ENCODE peak calls at places on chromosomes 16 and 17, in four cellular contexts. One of them, this sample, is unnamed.

GRCh38 chr17:40339068-40339699 is 25.4 kb downstream of the GJD3 start:
- DNase-seq in psoas muscle: peak
- DNase-seq in astrocyte of the cerebellum: no peak
- DNase-seq in lower leg skin: no peak
- DNase-seq in this sample: no peak

GRCh38 chr17:15341385-15341849 is at the start of gene TEKT3:
- DNase-seq in psoas muscle: peak
- DNase-seq in astrocyte of the cerebellum: peak
- DNase-seq in lower leg skin: peak
- DNase-seq in this sample: peak

GRCh38 chr17:71681427-71682173 is 439.2 kb upstream of the SOX9 start:
- DNase-seq in psoas muscle: no peak
- DNase-seq in astrocyte of the cerebellum: no peak
- DNase-seq in lower leg skin: no peak
- DNase-seq in this sample: no peak

GRCh38 chr16:52597772-52598483 is 51.0 kb upstream of the TOX3 start:
- DNase-seq in psoas muscle: no peak
- DNase-seq in astrocyte of the cerebellum: no peak
- DNase-seq in lower leg skin: no peak
- DNase-seq in this sample: no peak

GRCh38 chr16:4377573-4378146 is 6.0 kb downstream of the VASN start:
- DNase-seq in psoas muscle: no peak
- DNase-seq in astrocyte of the cerebellum: no peak
- DNase-seq in lower leg skin: no peak
- DNase-seq in this sample: no peak

GRCh38 chr16:85430523-85431381 is 182.4 kb upstream of the GSE1 start:
- DNase-seq in psoas muscle: peak
- DNase-seq in astrocyte of the cerebellum: no peak
- DNase-seq in lower leg skin: no peak
- DNase-seq in this sample: no peak

GRCh38 chr16:79132745-79133144 is 467.8 kb downstream of the MAF start:
- DNase-seq in psoas muscle: no peak
- DNase-seq in astrocyte of the cerebellum: no peak
- DNase-seq in lower leg skin: no peak
- DNase-seq in this sample: no peak

GRCh38 chr17:17467720-17468119 is 9.1 kb upstream of the MED9 start:
- DNase-seq in psoas muscle: no peak
- DNase-seq in astrocyte of the cerebellum: no peak
- DNase-seq in lower leg skin: no peak
- DNase-seq in this sample: no peak

GRCh38 chr17:30323262-30323894 is 10.5 kb downstream of the TMIGD1 start:
- DNase-seq in psoas muscle: no peak
- DNase-seq in astrocyte of the cerebellum: peak
- DNase-seq in lower leg skin: no peak
- DNase-seq in this sample: no peak

GRCh38 chr17:62751350-62751691 is 56.8 kb downstream of the MARCHF10 start:
- DNase-seq in psoas muscle: no peak
- DNase-seq in astrocyte of the cerebellum: no peak
- DNase-seq in lower leg skin: no peak
- DNase-seq in this sample: no peak

GRCh38 chr16:83494459-83494858 is 313.3 kb upstream of the HSBP1 start:
- DNase-seq in psoas muscle: no peak
- DNase-seq in astrocyte of the cerebellum: no peak
- DNase-seq in lower leg skin: no peak
- DNase-seq in this sample: no peak

GRCh38 chr17:41500131-41500911 is 5.1 kb downstream of the KRT13 start:
- DNase-seq in psoas muscle: no peak
- DNase-seq in astrocyte of the cerebellum: no peak
- DNase-seq in lower leg skin: no peak
- DNase-seq in this sample: no peak

GRCh38 chr17:79482719-79483118 is 128.1 kb downstream of the RBFOX3 start:
- DNase-seq in psoas muscle: no peak
- DNase-seq in astrocyte of the cerebellum: no peak
- DNase-seq in lower leg skin: no peak
- DNase-seq in this sample: no peak

GRCh38 chr17:15048381-15048780 is 216.7 kb downstream of the PMP22 start:
- DNase-seq in psoas muscle: no peak
- DNase-seq in astrocyte of the cerebellum: no peak
- DNase-seq in lower leg skin: no peak
- DNase-seq in this sample: no peak

GRCh38 chr17:1145311-1145986 is 34.3 kb downstream of the ABR start:
- DNase-seq in psoas muscle: no peak
- DNase-seq in astrocyte of the cerebellum: no peak
- DNase-seq in lower leg skin: no peak
- DNase-seq in this sample: no peak

GRCh38 chr16:14289692-14290340 is 218.7 kb downstream of the MRTFB start:
- DNase-seq in psoas muscle: no peak
- DNase-seq in astrocyte of the cerebellum: no peak
- DNase-seq in lower leg skin: no peak
- DNase-seq in this sample: no peak
- TF ChIP-seq CTCF in psoas muscle: peak
- TF ChIP-seq CTCF in astrocyte of the cerebellum: peak
- TF ChIP-seq CTCF in lower leg skin: no peak
- TF ChIP-seq CTCF in this sample: peak

GRCh38 chr16:10749680-10750035 is 6.0 kb downstream of the NUBP1 start:
- DNase-seq in psoas muscle: no peak
- DNase-seq in astrocyte of the cerebellum: no peak
- DNase-seq in lower leg skin: no peak
- DNase-seq in this sample: no peak
- H3K4me3 ChIP-seq in psoas muscle: no peak
- H3K4me3 ChIP-seq in astrocyte of the cerebellum: no peak
- H3K4me3 ChIP-seq in lower leg skin: no peak
- H3K4me3 ChIP-seq in this sample: no peak

DNA sequence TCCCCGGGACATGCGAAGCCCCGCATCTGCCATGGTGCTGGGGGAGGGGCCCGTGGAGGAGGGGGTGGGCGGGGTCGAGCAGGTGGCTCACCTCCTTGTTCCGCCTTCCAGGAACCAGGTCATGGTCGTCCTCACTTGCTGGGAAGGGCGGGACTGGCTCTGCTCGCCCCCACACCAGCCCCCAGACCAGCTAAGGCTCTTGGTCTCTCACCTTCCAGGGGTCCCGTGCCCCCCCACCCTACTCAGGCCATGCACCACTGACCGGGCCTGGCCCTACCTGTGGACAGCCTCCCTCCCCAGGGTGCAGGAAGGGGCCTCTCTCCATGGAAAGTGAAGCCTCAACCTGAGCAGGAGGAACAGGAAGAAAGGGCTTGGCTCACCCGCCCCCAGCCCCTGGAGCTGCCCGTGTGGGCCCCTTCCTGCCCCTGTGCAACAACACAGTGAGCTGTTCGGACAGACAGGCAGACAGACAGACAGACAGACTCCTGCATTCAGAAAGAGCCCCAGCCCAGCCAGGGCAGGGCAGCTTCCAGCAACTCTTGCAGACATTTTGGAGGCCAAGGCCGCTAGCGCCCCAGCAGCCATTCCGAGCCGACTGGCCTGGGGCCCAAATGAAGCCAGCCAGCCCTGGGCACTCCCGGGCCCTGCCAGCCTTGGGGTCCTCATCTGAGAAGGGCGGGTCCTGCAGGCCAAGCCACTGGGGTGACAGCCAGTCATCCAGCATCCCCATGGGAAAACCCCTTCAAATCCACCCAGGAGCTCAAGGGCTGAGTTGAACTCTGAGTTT is 8.1 kb upstream of the KREMEN2 start:
- DNase-seq in psoas muscle: no peak
- DNase-seq in astrocyte of the cerebellum: no peak
- DNase-seq in lower leg skin: no peak
- DNase-seq in this sample: no peak
- TF ChIP-seq CTCF in psoas muscle: no peak
- TF ChIP-seq CTCF in astrocyte of the cerebellum: no peak
- TF ChIP-seq CTCF in lower leg skin: no peak
- TF ChIP-seq CTCF in this sample: no peak

GRCh38 chr16:11204513-11205047 is 51.4 kb downstream of the SOCS1 start:
- DNase-seq in psoas muscle: no peak
- DNase-seq in astrocyte of the cerebellum: no peak
- DNase-seq in lower leg skin: no peak
- DNase-seq in this sample: no peak
- H3K4me3 ChIP-seq in psoas muscle: no peak
- H3K4me3 ChIP-seq in astrocyte of the cerebellum: no peak
- H3K4me3 ChIP-seq in lower leg skin: no peak
- H3K4me3 ChIP-seq in this sample: no peak

DNA sequence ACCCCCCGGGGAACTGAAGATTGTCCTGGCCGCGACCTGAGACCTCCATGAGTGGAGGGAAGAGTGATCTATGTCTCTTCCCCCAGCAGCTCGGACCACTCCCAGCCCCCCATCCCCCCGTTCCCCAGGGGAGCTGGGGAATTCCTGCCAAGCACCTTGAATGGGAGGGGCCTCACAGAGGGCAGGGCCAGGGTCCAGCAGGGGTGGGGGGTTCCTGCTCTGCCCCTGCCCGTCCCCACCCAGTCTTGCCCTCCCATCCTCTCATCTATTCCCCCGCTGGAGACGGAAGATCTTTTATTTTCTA is 9.4 kb downstream of the TUFM start:
- DNase-seq in psoas muscle: no peak
- DNase-seq in astrocyte of the cerebellum: no peak
- DNase-seq in lower leg skin: no peak
- DNase-seq in this sample: no peak
- TF ChIP-seq CTCF in psoas muscle: no peak
- TF ChIP-seq CTCF in astrocyte of the cerebellum: no peak
- TF ChIP-seq CTCF in lower leg skin: no peak
- TF ChIP-seq CTCF in this sample: no peak

GRCh38 chr17:82703036-82703745 is 4.7 kb upstream of the RAB40B start:
- DNase-seq in psoas muscle: no peak
- DNase-seq in astrocyte of the cerebellum: no peak
- DNase-seq in lower leg skin: no peak
- DNase-seq in this sample: no peak
- H3K4me3 ChIP-seq in psoas muscle: no peak
- H3K4me3 ChIP-seq in astrocyte of the cerebellum: no peak
- H3K4me3 ChIP-seq in lower leg skin: no peak
- H3K4me3 ChIP-seq in this sample: no peak

DNA sequence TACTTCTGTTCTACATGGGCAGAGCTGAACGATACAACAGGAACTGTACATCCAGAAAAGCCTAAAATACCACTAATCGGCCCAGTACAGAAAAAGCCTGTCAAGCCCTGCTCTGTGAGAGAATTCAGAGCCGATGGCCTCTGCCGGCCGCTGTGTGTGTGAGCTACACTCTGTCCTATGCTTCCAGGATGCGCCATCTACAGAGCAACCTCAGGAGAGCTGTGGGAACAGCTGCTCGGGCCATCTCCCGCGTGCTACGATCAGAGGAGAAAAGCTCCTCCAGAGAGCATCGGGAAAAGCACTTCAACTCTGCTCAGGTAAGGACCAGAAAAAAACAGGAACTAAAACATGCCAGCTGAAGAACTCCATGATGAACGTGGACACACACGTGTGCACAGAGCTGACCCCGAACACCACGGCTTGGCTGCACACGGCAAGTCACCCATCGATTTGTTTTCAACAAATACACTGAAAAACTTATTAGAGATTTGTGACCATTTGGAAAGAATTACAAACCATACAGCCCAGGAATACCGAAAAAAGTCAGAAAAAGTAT is 115.9 kb downstream of the ANKRD11 start:
- DNase-seq in psoas muscle: no peak
- DNase-seq in astrocyte of the cerebellum: no peak
- DNase-seq in lower leg skin: no peak
- DNase-seq in this sample: no peak
- TF ChIP-seq CTCF in psoas muscle: no peak
- TF ChIP-seq CTCF in astrocyte of the cerebellum: no peak
- TF ChIP-seq CTCF in lower leg skin: no peak
- TF ChIP-seq CTCF in this sample: no peak

GRCh38 chr16:27269300-27270150 is 953 bp upstream of the NSMCE1 start:
- DNase-seq in psoas muscle: no peak
- DNase-seq in astrocyte of the cerebellum: no peak
- DNase-seq in lower leg skin: no peak
- DNase-seq in this sample: no peak
- H3K4me3 ChIP-seq in psoas muscle: peak
- H3K4me3 ChIP-seq in astrocyte of the cerebellum: peak
- H3K4me3 ChIP-seq in lower leg skin: peak
- H3K4me3 ChIP-seq in this sample: peak

DNA sequence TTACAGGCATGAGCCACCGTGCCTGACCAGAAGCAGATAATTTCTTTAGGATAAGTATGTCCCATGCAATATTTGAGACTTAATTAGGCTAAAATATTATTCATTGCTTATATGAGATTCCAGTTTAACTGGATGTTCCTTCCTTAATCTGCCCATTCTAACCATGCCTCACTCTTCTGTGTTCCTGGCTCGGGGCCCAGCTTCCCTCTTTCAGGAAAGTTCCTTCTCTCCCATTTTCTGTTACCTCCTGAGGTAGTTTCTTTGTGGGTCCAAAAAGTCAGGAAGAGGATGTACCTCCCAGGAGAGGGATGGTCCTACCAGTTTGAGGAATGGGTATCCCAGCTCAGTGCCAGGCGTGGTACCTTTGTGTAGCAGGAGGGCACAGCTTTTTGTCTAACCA is 23.3 kb downstream of the UNK start:
- DNase-seq in psoas muscle: no peak
- DNase-seq in astrocyte of the cerebellum: no peak
- DNase-seq in lower leg skin: peak
- DNase-seq in this sample: no peak
- TF ChIP-seq CTCF in psoas muscle: no peak
- TF ChIP-seq CTCF in astrocyte of the cerebellum: no peak
- TF ChIP-seq CTCF in lower leg skin: no peak
- TF ChIP-seq CTCF in this sample: no peak

GRCh38 chr17:68484458-68484857 is 27.2 kb upstream of the WIPI1 start:
- DNase-seq in psoas muscle: no peak
- DNase-seq in astrocyte of the cerebellum: no peak
- DNase-seq in lower leg skin: no peak
- DNase-seq in this sample: no peak
- H3K4me3 ChIP-seq in psoas muscle: no peak
- H3K4me3 ChIP-seq in astrocyte of the cerebellum: no peak
- H3K4me3 ChIP-seq in lower leg skin: no peak
- H3K4me3 ChIP-seq in this sample: no peak

This sample was measured in AG04450.